ENCODE peak calls at places on chromosomes 11 and 22, in eight cellular contexts. One of them, this sample, is unnamed.

GRCh38 chr11:134654161-134654915 is 242.3 kb upstream of the B3GAT1 start:
- DNase-seq in AG10803: no peak
- DNase-seq in DMS53: no peak
- DNase-seq in A673: peak
- DNase-seq in SHP77 treated with DMSO at 0.1 percent for 48 hours: no peak
- DNase-seq in HTR-8/SVneo: no peak
- DNase-seq in glutamatergic neuron: no peak
- DNase-seq in colonic mucosa: peak
- DNase-seq in this sample: no peak

GRCh38 chr22:45994516-45995404 is 17.8 kb upstream of the WNT7B start:
- DNase-seq in AG10803: peak
- DNase-seq in DMS53: peak
- DNase-seq in A673: peak
- DNase-seq in SHP77 treated with DMSO at 0.1 percent for 48 hours: peak
- DNase-seq in HTR-8/SVneo: peak
- DNase-seq in glutamatergic neuron: peak
- DNase-seq in colonic mucosa: peak
- DNase-seq in this sample: peak

GRCh38 chr11:32785262-32785661 is 9.2 kb downstream of the CCDC73 start:
- DNase-seq in AG10803: no peak
- DNase-seq in DMS53: no peak
- DNase-seq in A673: no peak
- DNase-seq in SHP77 treated with DMSO at 0.1 percent for 48 hours: no peak
- DNase-seq in HTR-8/SVneo: no peak
- DNase-seq in glutamatergic neuron: no peak
- DNase-seq in colonic mucosa: no peak
- DNase-seq in this sample: no peak

GRCh38 chr11:9075441-9076000 is 15.9 kb downstream of the SCUBE2 start:
- DNase-seq in AG10803: no peak
- DNase-seq in DMS53: no peak
- DNase-seq in A673: no peak
- DNase-seq in SHP77 treated with DMSO at 0.1 percent for 48 hours: no peak
- DNase-seq in HTR-8/SVneo: no peak
- DNase-seq in glutamatergic neuron: no peak
- DNase-seq in colonic mucosa: no peak
- DNase-seq in this sample: no peak

GRCh38 chr11:66973956-66974585 is 1.0 kb upstream of the C11orf86 start:
- DNase-seq in AG10803: peak
- DNase-seq in DMS53: no peak
- DNase-seq in A673: no peak
- DNase-seq in SHP77 treated with DMSO at 0.1 percent for 48 hours: no peak
- DNase-seq in HTR-8/SVneo: no peak
- DNase-seq in glutamatergic neuron: no peak
- DNase-seq in colonic mucosa: no peak
- DNase-seq in this sample: no peak

GRCh38 chr22:41917906-41918791 is 3.3 kb upstream of the SHISA8 start:
- DNase-seq in AG10803: peak
- DNase-seq in DMS53: peak
- DNase-seq in A673: peak
- DNase-seq in SHP77 treated with DMSO at 0.1 percent for 48 hours: peak
- DNase-seq in HTR-8/SVneo: peak
- DNase-seq in glutamatergic neuron: no peak
- DNase-seq in colonic mucosa: peak
- DNase-seq in this sample: no peak

GRCh38 chr11:11535611-11536010 is 86.2 kb downstream of the GALNT18 start:
- DNase-seq in AG10803: no peak
- DNase-seq in DMS53: no peak
- DNase-seq in A673: no peak
- DNase-seq in SHP77 treated with DMSO at 0.1 percent for 48 hours: no peak
- DNase-seq in HTR-8/SVneo: no peak
- DNase-seq in glutamatergic neuron: no peak
- DNase-seq in colonic mucosa: no peak
- DNase-seq in this sample: no peak

GRCh38 chr22:43618517-43618916 is 193.6 kb downstream of the EFCAB6 start:
- DNase-seq in AG10803: no peak
- DNase-seq in DMS53: no peak
- DNase-seq in A673: no peak
- DNase-seq in SHP77 treated with DMSO at 0.1 percent for 48 hours: no peak
- DNase-seq in HTR-8/SVneo: no peak
- DNase-seq in glutamatergic neuron: no peak
- DNase-seq in colonic mucosa: no peak
- DNase-seq in this sample: no peak

GRCh38 chr11:86447763-86448480 is 73.2 kb downstream of the CCDC81 start:
- DNase-seq in AG10803: no peak
- DNase-seq in DMS53: no peak
- DNase-seq in A673: no peak
- DNase-seq in SHP77 treated with DMSO at 0.1 percent for 48 hours: no peak
- DNase-seq in HTR-8/SVneo: no peak
- DNase-seq in glutamatergic neuron: no peak
- DNase-seq in colonic mucosa: no peak
- DNase-seq in this sample: no peak

GRCh38 chr11:95652002-95652472 is 137.5 kb downstream of the FAM76B start:
- DNase-seq in AG10803: no peak
- DNase-seq in DMS53: no peak
- DNase-seq in A673: no peak
- DNase-seq in SHP77 treated with DMSO at 0.1 percent for 48 hours: no peak
- DNase-seq in HTR-8/SVneo: no peak
- DNase-seq in glutamatergic neuron: no peak
- DNase-seq in colonic mucosa: no peak
- DNase-seq in this sample: no peak

GRCh38 chr11:105000797-105001196 is 22.2 kb downstream of the CASP5 start:
- DNase-seq in AG10803: no peak
- DNase-seq in DMS53: peak
- DNase-seq in A673: peak
- DNase-seq in SHP77 treated with DMSO at 0.1 percent for 48 hours: no peak
- DNase-seq in HTR-8/SVneo: no peak
- DNase-seq in glutamatergic neuron: peak
- DNase-seq in colonic mucosa: no peak
- DNase-seq in this sample: no peak

GRCh38 chr11:79040348-79040747 is 400.5 kb downstream of the TENM4 start:
- DNase-seq in AG10803: peak
- DNase-seq in DMS53: no peak
- DNase-seq in A673: no peak
- DNase-seq in SHP77 treated with DMSO at 0.1 percent for 48 hours: no peak
- DNase-seq in HTR-8/SVneo: no peak
- DNase-seq in glutamatergic neuron: no peak
- DNase-seq in colonic mucosa: no peak
- DNase-seq in this sample: no peak

GRCh38 chr11:70072471-70073187 is 5.5 kb upstream of the ANO1 start:
- DNase-seq in AG10803: no peak
- DNase-seq in DMS53: no peak
- DNase-seq in A673: no peak
- DNase-seq in SHP77 treated with DMSO at 0.1 percent for 48 hours: no peak
- DNase-seq in HTR-8/SVneo: no peak
- DNase-seq in glutamatergic neuron: no peak
- DNase-seq in colonic mucosa: no peak
- DNase-seq in this sample: no peak

GRCh38 chr11:83424376-83425136 is 138.4 kb upstream of the CCDC90B start:
- DNase-seq in AG10803: no peak
- DNase-seq in DMS53: no peak
- DNase-seq in A673: peak
- DNase-seq in SHP77 treated with DMSO at 0.1 percent for 48 hours: no peak
- DNase-seq in HTR-8/SVneo: no peak
- DNase-seq in glutamatergic neuron: no peak
- DNase-seq in colonic mucosa: no peak
- DNase-seq in this sample: no peak

GRCh38 chr11:6565988-6566703 is 37.3 kb downstream of the RRP8 start:
- DNase-seq in AG10803: no peak
- DNase-seq in DMS53: no peak
- DNase-seq in A673: no peak
- DNase-seq in SHP77 treated with DMSO at 0.1 percent for 48 hours: no peak
- DNase-seq in HTR-8/SVneo: no peak
- DNase-seq in glutamatergic neuron: no peak
- DNase-seq in colonic mucosa: no peak
- DNase-seq in this sample: no peak

GRCh38 chr22:19289475-19290161 is 1.9 kb downstream of the CLTCL1 start:
- DNase-seq in AG10803: peak
- DNase-seq in DMS53: no peak
- DNase-seq in A673: no peak
- DNase-seq in SHP77 treated with DMSO at 0.1 percent for 48 hours: no peak
- DNase-seq in HTR-8/SVneo: no peak
- DNase-seq in glutamatergic neuron: no peak
- DNase-seq in colonic mucosa: no peak
- DNase-seq in this sample: no peak

GRCh38 chr11:60854140-60854846 is 1.5 kb downstream of the PTGDR2 start:
- DNase-seq in AG10803: no peak
- DNase-seq in DMS53: no peak
- DNase-seq in A673: no peak
- DNase-seq in SHP77 treated with DMSO at 0.1 percent for 48 hours: no peak
- DNase-seq in HTR-8/SVneo: no peak
- DNase-seq in glutamatergic neuron: no peak
- DNase-seq in colonic mucosa: no peak
- DNase-seq in this sample: no peak

GRCh38 chr22:41684194-41684593 is 4.5 kb downstream of the SNU13 start:
- DNase-seq in AG10803: no peak
- DNase-seq in DMS53: no peak
- DNase-seq in A673: no peak
- DNase-seq in SHP77 treated with DMSO at 0.1 percent for 48 hours: no peak
- DNase-seq in HTR-8/SVneo: no peak
- DNase-seq in glutamatergic neuron: no peak
- DNase-seq in colonic mucosa: no peak
- DNase-seq in this sample: no peak

GRCh38 chr11:64267207-64267945 is 16.0 kb downstream of the PLCB3 start:
- DNase-seq in AG10803: no peak
- DNase-seq in DMS53: no peak
- DNase-seq in A673: no peak
- DNase-seq in SHP77 treated with DMSO at 0.1 percent for 48 hours: no peak
- DNase-seq in HTR-8/SVneo: no peak
- DNase-seq in glutamatergic neuron: no peak
- DNase-seq in colonic mucosa: peak
- DNase-seq in this sample: no peak

GRCh38 chr11:955154-956049 is 29.7 kb downstream of the AP2A2 start:
- DNase-seq in AG10803: no peak
- DNase-seq in DMS53: no peak
- DNase-seq in A673: no peak
- DNase-seq in SHP77 treated with DMSO at 0.1 percent for 48 hours: no peak
- DNase-seq in HTR-8/SVneo: no peak
- DNase-seq in glutamatergic neuron: no peak
- DNase-seq in colonic mucosa: peak
- DNase-seq in this sample: no peak

GRCh38 chr11:59463176-59463575 is 6.4 kb downstream of the OR4D6 start:
- DNase-seq in AG10803: peak
- DNase-seq in DMS53: no peak
- DNase-seq in A673: peak
- DNase-seq in SHP77 treated with DMSO at 0.1 percent for 48 hours: no peak
- DNase-seq in HTR-8/SVneo: no peak
- DNase-seq in glutamatergic neuron: no peak
- DNase-seq in colonic mucosa: no peak
- DNase-seq in this sample: no peak

GRCh38 chr22:41369837-41370236 is 11.9 kb upstream of the TEF start:
- DNase-seq in AG10803: no peak
- DNase-seq in DMS53: peak
- DNase-seq in A673: no peak
- DNase-seq in SHP77 treated with DMSO at 0.1 percent for 48 hours: no peak
- DNase-seq in HTR-8/SVneo: no peak
- DNase-seq in glutamatergic neuron: no peak
- DNase-seq in colonic mucosa: no peak
- DNase-seq in this sample: no peak

GRCh38 chr22:23777776-23778575 is 5.3 kb downstream of the MMP11 start:
- DNase-seq in AG10803: no peak
- DNase-seq in DMS53: no peak
- DNase-seq in A673: peak
- DNase-seq in SHP77 treated with DMSO at 0.1 percent for 48 hours: no peak
- DNase-seq in HTR-8/SVneo: no peak
- DNase-seq in glutamatergic neuron: no peak
- DNase-seq in colonic mucosa: no peak
- DNase-seq in this sample: no peak

GRCh38 chr11:75326439-75326810 is 25.0 kb downstream of the ARRB1 start:
- DNase-seq in AG10803: no peak
- DNase-seq in DMS53: peak
- DNase-seq in A673: no peak
- DNase-seq in SHP77 treated with DMSO at 0.1 percent for 48 hours: no peak
- DNase-seq in HTR-8/SVneo: no peak
- DNase-seq in glutamatergic neuron: no peak
- DNase-seq in colonic mucosa: no peak
- DNase-seq in this sample: no peak

GRCh38 chr11:2071748-2072385 is 67.3 kb downstream of the IGF2 start:
- DNase-seq in AG10803: no peak
- DNase-seq in DMS53: no peak
- DNase-seq in A673: no peak
- DNase-seq in SHP77 treated with DMSO at 0.1 percent for 48 hours: no peak
- DNase-seq in HTR-8/SVneo: no peak
- DNase-seq in glutamatergic neuron: no peak
- DNase-seq in colonic mucosa: no peak
- DNase-seq in this sample: no peak

GRCh38 chr11:78290293-78291176 is 101.8 kb downstream of the USP35 start:
- DNase-seq in AG10803: peak
- DNase-seq in DMS53: peak
- DNase-seq in A673: no peak
- DNase-seq in SHP77 treated with DMSO at 0.1 percent for 48 hours: no peak
- DNase-seq in HTR-8/SVneo: peak
- DNase-seq in glutamatergic neuron: no peak
- DNase-seq in colonic mucosa: no peak
- DNase-seq in this sample: no peak

GRCh38 chr11:4677948-4678347 is 19.7 kb downstream of the OR51E2 start:
- DNase-seq in AG10803: no peak
- DNase-seq in DMS53: peak
- DNase-seq in A673: no peak
- DNase-seq in SHP77 treated with DMSO at 0.1 percent for 48 hours: peak
- DNase-seq in HTR-8/SVneo: no peak
- DNase-seq in glutamatergic neuron: no peak
- DNase-seq in colonic mucosa: no peak
- DNase-seq in this sample: no peak

GRCh38 chr22:19608114-19608494 is 83.9 kb upstream of the CLDN5 start:
- DNase-seq in AG10803: no peak
- DNase-seq in DMS53: no peak
- DNase-seq in A673: no peak
- DNase-seq in SHP77 treated with DMSO at 0.1 percent for 48 hours: no peak
- DNase-seq in HTR-8/SVneo: no peak
- DNase-seq in glutamatergic neuron: no peak
- DNase-seq in colonic mucosa: no peak
- DNase-seq in this sample: no peak

GRCh38 chr22:46738961-46739870 is 1.2 kb upstream of the CERK start:
- DNase-seq in AG10803: peak
- DNase-seq in DMS53: peak
- DNase-seq in A673: peak
- DNase-seq in SHP77 treated with DMSO at 0.1 percent for 48 hours: peak
- DNase-seq in HTR-8/SVneo: peak
- DNase-seq in glutamatergic neuron: peak
- DNase-seq in colonic mucosa: peak
- DNase-seq in this sample: peak

GRCh38 chr22:37896181-37896592 is 9.9 kb upstream of the MICALL1 start:
- DNase-seq in AG10803: no peak
- DNase-seq in DMS53: peak
- DNase-seq in A673: no peak
- DNase-seq in SHP77 treated with DMSO at 0.1 percent for 48 hours: no peak
- DNase-seq in HTR-8/SVneo: no peak
- DNase-seq in glutamatergic neuron: no peak
- DNase-seq in colonic mucosa: peak
- DNase-seq in this sample: no peak

GRCh38 chr22:28044546-28045173 is 125.6 kb upstream of the PITPNB start:
- DNase-seq in AG10803: no peak
- DNase-seq in DMS53: peak
- DNase-seq in A673: no peak
- DNase-seq in SHP77 treated with DMSO at 0.1 percent for 48 hours: no peak
- DNase-seq in HTR-8/SVneo: no peak
- DNase-seq in glutamatergic neuron: no peak
- DNase-seq in colonic mucosa: no peak
- DNase-seq in this sample: no peak

GRCh38 chr11:17572791-17573460 is 25.9 kb downstream of the OTOG start:
- DNase-seq in AG10803: no peak
- DNase-seq in DMS53: no peak
- DNase-seq in A673: no peak
- DNase-seq in SHP77 treated with DMSO at 0.1 percent for 48 hours: no peak
- DNase-seq in HTR-8/SVneo: no peak
- DNase-seq in glutamatergic neuron: no peak
- DNase-seq in colonic mucosa: peak
- DNase-seq in this sample: no peak

GRCh38 chr22:31343235-31344191 is 2.6 kb downstream of the PATZ1 start:
- DNase-seq in AG10803: peak
- DNase-seq in DMS53: peak
- DNase-seq in A673: peak
- DNase-seq in SHP77 treated with DMSO at 0.1 percent for 48 hours: no peak
- DNase-seq in HTR-8/SVneo: no peak
- DNase-seq in glutamatergic neuron: peak
- DNase-seq in colonic mucosa: peak
- DNase-seq in this sample: peak